ENCODE peak calls at places on chromosomes 7 and 10, in six cellular contexts. N is thyroid gland; P is CD8-positive, alpha-beta T cell; V is IMR-90; L is fibroblast of lung; T is GM23248. J is an unnamed sample. For H3K9me3 and H3K36me3, the result is how much of the 10 kb centered on the place peaks cover.

GRCh38 chr7:130421685-130422084 is 19.1 kb downstream of the CEP41 start:
- DNase-seq in V (peak), T (peak), N (peak), L (peak), P (no peak), J (no peak)

GRCh38 chr7:95840953-95841950 is 68.9 kb downstream of the DYNC1I1 start:
- DNase-seq in V (no peak), N (no peak), L (no peak), T (peak), P (no peak), J (no peak)

GRCh38 chr7:24024276-24024675 is 259.7 kb upstream of the NPY start:
- DNase-seq in T (no peak), N (no peak), L (no peak), P (no peak), V (no peak), J (no peak)

GRCh38 chr10:37379991-37380390 is 254.6 kb downstream of the ANKRD30A start:
- DNase-seq in N (no peak), V (no peak), L (no peak), T (peak), P (no peak), J (no peak)

GRCh38 chr7:29237483-29237882 is 42.9 kb downstream of the CHN2 start:
- DNase-seq in T (peak), L (no peak), N (no peak), P (no peak), V (no peak), J (peak)

GRCh38 chr7:2800923-2801682 is 43.0 kb downstream of the GNA12 start:
- DNase-seq in L (peak), N (peak), V (peak), P (peak), T (peak), J (no peak)

GRCh38 chr10:45553155-45553554 is 119.4 kb downstream of the ZFAND4 start:
- DNase-seq in N (no peak), L (no peak), T (no peak), V (no peak), P (no peak), J (no peak)

GRCh38 chr10:11345224-11346054 is 266.0 kb downstream of the USP6NL start:
- DNase-seq in N (no peak), T (peak), L (no peak), V (no peak), P (peak), J (no peak)

GRCh38 chr7:28318126-28318762 is 94.1 kb upstream of the CREB5 start:
- DNase-seq in L (no peak), N (no peak), V (no peak), P (no peak), T (peak), J (no peak)

GRCh38 chr10:63720072-63720537 is 198.9 kb downstream of the REEP3 start:
- DNase-seq in L (peak), T (peak), N (peak), P (peak), V (peak), J (peak)

GRCh38 chr7:27677912-27678612 is 15.4 kb upstream of the HIBADH start:
- DNase-seq in L (peak), T (peak), N (no peak), P (no peak), V (peak), J (no peak)

GRCh38 chr10:90621577-90621976 is 236.3 kb downstream of the HTR7 start:
- DNase-seq in T (peak), N (no peak), P (no peak), V (peak), L (peak), J (no peak)

GRCh38 chr10:46235705-46236536 is 50.9 kb upstream of the ANTXRL start:
- DNase-seq in V (no peak), N (no peak), T (no peak), L (no peak), P (peak), J (no peak)

GRCh38 chr10:73601486-73601921 is 10.4 kb upstream of the USP54 start:
- DNase-seq in P (no peak), L (peak), T (no peak), V (peak), N (peak), J (no peak)

GRCh38 chr10:90751107-90751997 is 106.5 kb downstream of the HTR7 start:
- DNase-seq in V (peak), T (peak), N (peak), L (peak), P (no peak), J (no peak)

GRCh38 chr7:158973440-158973839 is 117.1 kb downstream of the DYNC2I1 start:
- DNase-seq in T (no peak), L (no peak), V (no peak), N (no peak), P (no peak), J (no peak)

GRCh38 chr10:54137396-54137795 is 663.6 kb downstream of the PCDH15 start:
- DNase-seq in L (no peak), V (no peak), N (no peak), P (no peak), T (no peak), J (no peak)

DNA sequence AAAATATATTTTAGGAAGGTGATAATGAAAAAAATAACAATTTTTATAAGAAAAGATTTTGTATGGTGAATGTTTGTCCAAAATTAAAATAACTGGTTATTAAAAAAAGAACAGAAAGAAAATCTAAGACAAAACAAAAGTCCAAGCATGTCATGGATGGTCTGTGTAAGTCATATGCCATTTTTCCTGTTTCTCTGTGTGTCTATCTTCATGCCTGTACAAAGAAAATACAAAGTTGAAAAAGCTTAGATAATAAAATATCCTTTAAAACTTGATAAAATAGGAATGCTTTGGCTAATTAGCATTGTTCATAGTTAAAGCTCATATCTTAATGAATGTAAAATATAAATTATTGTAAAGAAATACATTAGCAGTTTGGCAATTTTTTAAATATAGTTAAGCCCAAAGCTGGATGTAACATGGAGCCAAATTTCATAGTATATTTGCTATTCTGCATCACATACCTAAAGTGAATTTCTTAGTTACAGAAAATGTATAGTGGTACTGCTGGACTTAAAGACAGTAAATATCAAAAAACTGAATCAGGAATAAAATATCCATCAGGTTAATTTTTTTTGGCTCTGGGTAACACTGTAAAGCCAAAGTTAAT is 661.1 kb downstream of the PCDH15 start:
- DNase-seq in V (no peak), T (no peak), N (no peak), L (no peak), P (no peak), J (no peak)
- H3K9me3 ChIP-seq in V (under half), T (under half), N (under half), L (under half), P (under half), J (under half)

DNA sequence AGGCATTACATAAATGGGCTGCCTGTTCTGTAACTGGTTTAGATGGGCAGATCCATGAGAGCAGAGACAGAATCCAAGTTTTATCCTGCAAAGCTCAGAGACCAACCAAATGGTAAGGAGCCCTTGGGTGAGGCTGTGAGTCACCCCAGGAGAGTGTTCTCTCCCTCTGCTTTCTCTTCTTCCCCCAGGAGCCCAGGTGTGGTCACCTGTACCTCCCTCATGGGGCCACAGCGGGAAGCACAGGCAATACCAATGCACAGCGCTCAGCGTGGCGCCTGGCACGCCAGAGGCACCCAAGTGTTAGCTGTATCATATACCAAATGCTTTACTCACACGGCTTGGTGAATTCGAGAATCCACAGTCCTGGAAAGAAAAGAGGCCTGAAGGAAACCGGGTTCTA is 39.4 kb downstream of the CTBP2 start:
- DNase-seq in L (no peak), P (no peak), N (peak), T (no peak), V (no peak), J (no peak)
- H3K27ac ChIP-seq in L (peak), P (no peak), N (no peak), T (no peak), V (no peak), J (no peak)

GRCh38 chr7:47299496-47299895 is 282.4 kb downstream of the TNS3 start:
- DNase-seq in P (no peak), V (no peak), T (no peak), L (no peak), N (no peak), J (no peak)

GRCh38 chr7:47300472-47301021 is 281.4 kb downstream of the TNS3 start:
- DNase-seq in T (no peak), L (no peak), P (no peak), V (no peak), N (no peak), J (no peak)

GRCh38 chr7:47301078-47301477 is 280.8 kb downstream of the TNS3 start:
- DNase-seq in L (no peak), T (no peak), N (no peak), V (no peak), P (no peak), J (no peak)

GRCh38 chr7:47297120-47297519 is 284.8 kb downstream of the TNS3 start:
- DNase-seq in P (no peak), V (no peak), N (no peak), L (no peak), T (no peak), J (no peak)

DNA sequence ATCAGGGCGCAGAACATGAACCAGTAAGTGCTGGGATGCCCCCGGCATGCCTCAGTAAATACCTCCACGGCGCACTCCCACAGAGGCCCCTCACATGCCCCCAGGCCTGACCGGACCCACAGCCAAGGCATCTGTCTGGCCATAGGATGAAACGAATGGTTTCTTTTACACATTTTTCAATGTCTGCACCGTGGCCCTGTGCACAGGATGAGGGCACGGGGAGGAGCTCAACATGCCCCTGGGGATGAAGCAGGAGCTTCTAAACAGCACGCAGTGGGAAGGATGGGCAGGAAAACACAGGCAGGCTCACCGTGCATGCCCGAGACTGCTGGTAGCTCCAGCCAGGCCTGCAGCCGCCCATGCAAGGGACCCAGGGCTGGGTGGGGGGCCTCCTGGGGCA is 283.3 kb downstream of the TNS3 start:
- DNase-seq in N (no peak), L (no peak), T (no peak), P (no peak), V (no peak), J (no peak)
- H3K36me3 ChIP-seq in N (under half), L (under half), T (under half), P (under half), V (half or more), J (under half)

GRCh38 chr7:57385668-57386067 is 64.3 kb upstream of the ZNF716 start:
- DNase-seq in L (no peak), N (no peak), T (no peak), P (no peak), V (no peak), J (no peak)

GRCh38 chr7:57384380-57384779 is 65.6 kb upstream of the ZNF716 start:
- DNase-seq in T (no peak), V (no peak), N (no peak), P (no peak), L (no peak), J (no peak)

GRCh38 chr7:57388761-57389160 is 61.2 kb upstream of the ZNF716 start:
- DNase-seq in N (no peak), V (no peak), P (no peak), L (no peak), T (no peak), J (no peak)
- H3K9me3 ChIP-seq in N (under half), V (under half), P (under half), L (under half), T (under half), J (under half)

DNA sequence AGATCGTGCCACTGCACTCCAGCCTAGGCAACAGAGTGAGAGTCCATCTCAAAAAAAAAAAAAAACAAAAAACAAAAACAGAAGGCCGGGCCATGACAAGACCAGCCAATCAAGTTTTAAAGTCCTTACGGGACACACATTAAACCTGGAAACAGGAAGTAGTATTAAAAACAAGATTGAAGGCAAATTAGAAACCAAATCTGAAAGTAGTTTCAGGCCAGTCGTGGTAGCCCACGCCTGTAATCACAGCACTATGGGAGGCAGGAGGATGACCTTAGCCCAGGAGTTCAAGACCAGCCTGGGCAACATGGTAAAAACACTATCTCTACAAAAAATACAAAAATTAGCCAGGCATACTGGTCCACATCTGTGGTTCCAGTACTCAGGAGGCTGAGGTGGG is 18.1 kb downstream of the PSAP start:
- DNase-seq in N (no peak), L (no peak), T (no peak), V (no peak), P (no peak), J (no peak)
- H3K27ac ChIP-seq in N (no peak), L (no peak), T (no peak), V (no peak), P (no peak), J (no peak)

GRCh38 chr10:79126351-79126750 is 57.6 kb downstream of the ZMIZ1 start:
- DNase-seq in P (no peak), L (no peak), T (no peak), N (no peak), V (no peak), J (no peak)
- H3K36me3 ChIP-seq in P (under half), L (under half), T (under half), N (under half), V (half or more), J (under half)